ENCODE peak calls at places on chromosomes 2 and 18, in nine cellular contexts. L is aorta; O is adrenal gland; U is CD4-positive, alpha-beta memory T cell; S is small intestine; X is lung; M is endothelial cell of umbilical vein; R is CD4-positive, CD25-positive, alpha-beta regulatory T cell; W is cardiac muscle cell. P is an unnamed sample.

GRCh38 chr2:69546646-69547045 is 96.9 kb downstream of the AAK1 start:
- DNase-seq in L (no peak), O (no peak), U (no peak), S (peak; percentile 24), X (no peak), M (no peak), R (no peak), W (no peak), P (no peak)

GRCh38 chr18:45156941-45157340 is 458.3 kb upstream of the SLC14A2 start:
- DNase-seq in L (no peak), O (no peak), U (no peak), S (no peak), X (no peak), M (no peak), R (no peak), W (peak; percentile 76), P (no peak)

GRCh38 chr2:191114403-191114886 is 36.3 kb downstream of the STAT4 start:
- DNase-seq in L (no peak), O (no peak), U (peak; percentile 71), S (peak; percentile 12), X (no peak), M (no peak), R (peak; percentile 60), W (peak; percentile 32), P (peak; percentile 32)

GRCh38 chr2:41950440-41950960 is 97.3 kb upstream of the PKDCC start:
- DNase-seq in L (no peak), O (no peak), U (no peak), S (no peak), X (no peak), M (no peak), R (no peak), W (no peak), P (no peak)

GRCh38 chr2:221943078-221943810 is 355.6 kb downstream of the PAX3 start:
- DNase-seq in L (peak; percentile 45), O (peak; percentile 53), U (no peak), S (no peak), X (peak; percentile 81), M (peak; percentile 83), R (no peak), W (no peak), P (no peak)

GRCh38 chr2:235661538-235661937 is 167.7 kb downstream of the AGAP1 start:
- DNase-seq in L (no peak), O (no peak), U (no peak), S (no peak), X (no peak), M (no peak), R (no peak), W (no peak), P (no peak)

GRCh38 chr18:46220116-46220515 is 115.9 kb downstream of the HAUS1 start:
- DNase-seq in L (no peak), O (no peak), U (no peak), S (no peak), X (no peak), M (no peak), R (no peak), W (peak; percentile 30), P (no peak)

GRCh38 chr2:9693138-9693520 is 62.3 kb upstream of the YWHAQ start:
- DNase-seq in L (peak; percentile 89), O (no peak), U (no peak), S (no peak), X (no peak), M (no peak), R (no peak), W (peak; percentile 66), P (no peak)

GRCh38 chr2:227720680-227721079 is 2.9 kb upstream of the SLC19A3 start:
- DNase-seq in L (no peak), O (no peak), U (no peak), S (no peak), X (no peak), M (no peak), R (no peak), W (peak; percentile 12), P (no peak)

GRCh38 chr2:192197387-192197786 is 2.7 kb upstream of the TMEFF2 start:
- DNase-seq in L (no peak), O (no peak), U (no peak), S (no peak), X (no peak), M (peak; percentile 36), R (no peak), W (peak; percentile 26), P (no peak)

GRCh38 chr2:185984670-185985069 is 246.1 kb downstream of the FSIP2 start:
- DNase-seq in L (no peak), O (no peak), U (no peak), S (no peak), X (no peak), M (no peak), R (no peak), W (peak; percentile 14), P (no peak)

GRCh38 chr2:100903534-100904258 is 83.8 kb downstream of the NPAS2 start:
- DNase-seq in L (no peak), O (no peak), U (no peak), S (no peak), X (no peak), M (no peak), R (no peak), W (no peak), P (no peak)

GRCh38 chr2:59604143-59604542 is 949.3 kb downstream of the BCL11A start:
- DNase-seq in L (no peak), O (no peak), U (no peak), S (no peak), X (no peak), M (no peak), R (no peak), W (no peak), P (no peak)

GRCh38 chr2:66843856-66844255 is 408.9 kb downstream of the MEIS1 start:
- DNase-seq in L (no peak), O (no peak), U (no peak), S (no peak), X (no peak), M (no peak), R (no peak), W (no peak), P (no peak)

GRCh38 chr18:36352384-36352783 is 54.9 kb downstream of the FHOD3 start:
- DNase-seq in L (peak; percentile 65), O (peak; percentile 63), U (no peak), S (no peak), X (no peak), M (no peak), R (no peak), W (peak; percentile 96), P (no peak)

GRCh38 chr18:9765505-9765904 is 57.4 kb downstream of the RAB31 start:
- DNase-seq in L (no peak), O (no peak), U (no peak), S (peak; percentile 73), X (no peak), M (no peak), R (no peak), W (no peak), P (no peak)

GRCh38 chr2:134177351-134177931 is 76.4 kb upstream of the MGAT5 start:
- DNase-seq in L (no peak), O (peak; percentile 90), U (no peak), S (no peak), X (no peak), M (peak; percentile 88), R (no peak), W (no peak), P (no peak)
- H3K4me1 ChIP-seq in L (peaks cover 2% of the 10 kb centered on the region), O (peaks cover 27% of the 10 kb centered on the region), U (peaks cover 95% of the 10 kb centered on the region), S (peaks cover 12% of the 10 kb centered on the region), X (peaks cover 54% of the 10 kb centered on the region), M (peaks cover 35% of the 10 kb centered on the region), R (peaks cover 43% of the 10 kb centered on the region), W (peaks cover 31% of the 10 kb centered on the region), P (peaks cover 43% of the 10 kb centered on the region)

DNA sequence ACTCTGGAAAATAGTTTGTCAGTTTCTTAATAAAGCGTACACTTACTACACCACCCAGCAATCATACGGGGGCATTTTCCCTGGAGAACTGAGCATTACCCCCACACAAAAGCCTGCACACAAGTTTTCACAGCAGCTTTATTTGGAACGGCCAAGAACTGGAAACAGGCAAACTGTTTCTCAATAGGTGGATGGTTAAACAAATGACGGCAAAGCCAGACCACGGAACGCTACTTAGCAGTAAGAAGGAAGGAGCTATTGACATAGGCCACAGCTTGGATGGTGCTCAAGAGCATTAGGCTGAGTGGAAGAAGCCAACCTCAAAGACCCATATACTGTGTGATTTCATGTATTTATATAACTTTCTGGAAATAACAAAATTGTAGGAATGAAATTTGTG is 9.0 kb downstream of the MALL start:
- DNase-seq in L (no peak), O (no peak), U (no peak), S (no peak), X (peak; percentile 64), M (peak; percentile 68), R (no peak), W (peak; percentile 82), P (no peak)
- H3K4me1 ChIP-seq in L (peaks cover 5% of the 10 kb centered on the region), O (peaks cover 7% of the 10 kb centered on the region), U (no peaks in the 10 kb centered on the region), S (peaks cover 10% of the 10 kb centered on the region), X (peaks cover 2% of the 10 kb centered on the region), M (peaks cover 67% of the 10 kb centered on the region), R (no peaks in the 10 kb centered on the region), W (no peaks in the 10 kb centered on the region), P (no peaks in the 10 kb centered on the region)

GRCh38 chr2:47075361-47076125 is 79.6 kb downstream of the STPG4 start:
- DNase-seq in L (peak; percentile 50), O (peak; percentile 46), U (no peak), S (no peak), X (no peak), M (no peak), R (no peak), W (no peak), P (no peak)
- H3K4me1 ChIP-seq in L (peaks cover 6% of the 10 kb centered on the region), O (peaks cover 83% of the 10 kb centered on the region), U (peaks cover 13% of the 10 kb centered on the region), S (peaks cover 11% of the 10 kb centered on the region), X (peaks cover 4% of the 10 kb centered on the region), M (peaks cover 38% of the 10 kb centered on the region), R (peaks cover 13% of the 10 kb centered on the region), W (peaks cover 15% of the 10 kb centered on the region), P (peaks cover 12% of the 10 kb centered on the region)

GRCh38 chr2:239226677-239227076 is 174.1 kb downstream of the HDAC4 start:
- DNase-seq in L (no peak), O (no peak), U (no peak), S (no peak), X (no peak), M (no peak), R (no peak), W (no peak), P (no peak)

GRCh38 chr2:239225921-239226561 is 174.8 kb downstream of the HDAC4 start:
- DNase-seq in L (no peak), O (no peak), U (no peak), S (no peak), X (no peak), M (no peak), R (no peak), W (peak; percentile 86), P (no peak)

GRCh38 chr2:239224249-239224605 is 176.6 kb downstream of the HDAC4 start:
- DNase-seq in L (no peak), O (no peak), U (no peak), S (no peak), X (no peak), M (no peak), R (no peak), W (no peak), P (no peak)

GRCh38 chr2:239227111-239227581 is 173.7 kb downstream of the HDAC4 start:
- DNase-seq in L (no peak), O (no peak), U (no peak), S (no peak), X (no peak), M (no peak), R (no peak), W (no peak), P (no peak)

GRCh38 chr2:239225456-239225855 is 175.4 kb downstream of the HDAC4 start:
- DNase-seq in L (no peak), O (no peak), U (no peak), S (no peak), X (no peak), M (no peak), R (no peak), W (no peak), P (no peak)
- H3K4me1 ChIP-seq in L (peaks cover 2% of the 10 kb centered on the region), O (peaks cover 80% of the 10 kb centered on the region), U (peaks cover 41% of the 10 kb centered on the region), S (peaks cover 4% of the 10 kb centered on the region), X (peaks cover 33% of the 10 kb centered on the region), M (no peaks in the 10 kb centered on the region), R (peaks cover 28% of the 10 kb centered on the region), W (peaks cover 15% of the 10 kb centered on the region), P (peaks cover 8% of the 10 kb centered on the region)